ENCODE peak calls at places on chromosome 10, in six cellular contexts. S, G, L, C, O and U are unnamed samples. For H3K36me3 and H3K4me1, the result is how much of the 10 kb centered on the place peaks cover.

GRCh38 chr10:17563452-17563851 is 53.7 kb downstream of the HACD1 start:
- DNase-seq in S (no peak), G (no peak), L (no peak), C (no peak), O (no peak), U (no peak)

GRCh38 chr10:75708060-75708459 is 276.6 kb downstream of the LRMDA start:
- DNase-seq in S (no peak), G (no peak), L (no peak), C (no peak), O (no peak), U (no peak)

GRCh38 chr10:72069751-72070501 is 18.4 kb downstream of the SPOCK2 start:
- DNase-seq in S (no peak), G (no peak), L (no peak), C (no peak), O (no peak), U (no peak)

GRCh38 chr10:35783305-35783838 is 141.3 kb upstream of the FZD8 start:
- DNase-seq in S (no peak), G (no peak), L (no peak), C (no peak), O (peak), U (no peak)

GRCh38 chr10:88538038-88538437 is 45.1 kb downstream of the RNLS start:
- DNase-seq in S (peak), G (no peak), L (no peak), C (no peak), O (peak), U (no peak)

GRCh38 chr10:113555751-113556150 is 2.9 kb downstream of the HABP2 start:
- DNase-seq in S (no peak), G (no peak), L (no peak), C (no peak), O (no peak), U (no peak)

GRCh38 chr10:119211625-119212441 is 4.5 kb downstream of the GRK5 start:
- DNase-seq in S (no peak), G (peak), L (no peak), C (no peak), O (no peak), U (no peak)

GRCh38 chr10:115963848-115964247 is 309.2 kb downstream of the GFRA1 start:
- DNase-seq in S (no peak), G (no peak), L (no peak), C (no peak), O (peak), U (no peak)

GRCh38 chr10:23892296-23892695 is 316.6 kb upstream of the KIAA1217 start:
- DNase-seq in S (no peak), G (no peak), L (no peak), C (no peak), O (no peak), U (no peak)

GRCh38 chr10:5105626-5106025 is 11.4 kb downstream of the AKR1C3 start:
- DNase-seq in S (no peak), G (no peak), L (no peak), C (no peak), O (no peak), U (no peak)

GRCh38 chr10:8073696-8074416 is 19.4 kb downstream of the GATA3 start:
- DNase-seq in S (no peak), G (peak), L (no peak), C (no peak), O (no peak), U (no peak)

GRCh38 chr10:11887381-11888227 is 64.4 kb downstream of the PROSER2 start:
- DNase-seq in S (no peak), G (no peak), L (no peak), C (no peak), O (no peak), U (no peak)

GRCh38 chr10:62856021-62856420 is 39.9 kb upstream of the EGR2 start:
- DNase-seq in S (no peak), G (no peak), L (no peak), C (no peak), O (no peak), U (no peak)

GRCh38 chr10:124886195-124886594 is 55.7 kb upstream of the ZRANB1 start:
- DNase-seq in S (no peak), G (no peak), L (no peak), C (no peak), O (no peak), U (no peak)

GRCh38 chr10:94327649-94328048 is 35.1 kb downstream of the NOC3L start:
- DNase-seq in S (no peak), G (no peak), L (no peak), C (no peak), O (no peak), U (no peak)

GRCh38 chr10:77189056-77189455 is 448.6 kb downstream of the KCNMA1 start:
- DNase-seq in S (no peak), G (no peak), L (no peak), C (no peak), O (no peak), U (no peak)

GRCh38 chr10:35643976-35644799 is 2.1 kb upstream of the FZD8 start:
- DNase-seq in S (no peak), G (peak), L (no peak), C (no peak), O (no peak), U (no peak)

DNA sequence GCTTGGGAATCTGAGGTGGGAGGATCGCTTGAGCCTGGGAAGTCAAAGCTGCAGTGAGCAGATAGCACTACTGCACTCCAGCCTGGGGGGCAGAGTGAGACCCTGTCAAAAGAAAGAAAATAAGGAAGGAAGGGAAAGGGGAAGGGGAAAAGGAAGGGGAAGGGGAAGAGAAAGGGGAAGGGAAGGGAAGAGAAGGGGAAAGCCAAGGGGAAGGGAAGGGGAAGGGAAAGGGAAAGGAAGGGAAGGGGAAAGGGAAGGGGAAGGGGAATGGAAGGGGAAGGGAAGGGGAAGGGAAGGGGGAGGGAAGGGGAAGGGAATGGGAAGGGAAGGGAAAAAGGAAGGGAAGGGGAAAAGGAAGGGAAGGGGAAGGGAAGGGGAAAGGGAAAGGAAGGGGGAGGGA is 41.5 kb downstream of the ARHGAP19 start:
- DNase-seq in S (no peak), G (no peak), L (no peak), C (no peak), O (no peak), U (no peak)
- H3K36me3 ChIP-seq in S (under half), G (under half), L (under half), C (under half), O (under half), U (under half)

GRCh38 chr10:128050117-128050516 is 76.1 kb downstream of the MKI67 start:
- DNase-seq in S (no peak), G (no peak), L (no peak), C (no peak), O (no peak), U (peak)
- H3K4me1 ChIP-seq in S (under half), G (under half), L (under half), C (under half), O (under half), U (under half)

DNA sequence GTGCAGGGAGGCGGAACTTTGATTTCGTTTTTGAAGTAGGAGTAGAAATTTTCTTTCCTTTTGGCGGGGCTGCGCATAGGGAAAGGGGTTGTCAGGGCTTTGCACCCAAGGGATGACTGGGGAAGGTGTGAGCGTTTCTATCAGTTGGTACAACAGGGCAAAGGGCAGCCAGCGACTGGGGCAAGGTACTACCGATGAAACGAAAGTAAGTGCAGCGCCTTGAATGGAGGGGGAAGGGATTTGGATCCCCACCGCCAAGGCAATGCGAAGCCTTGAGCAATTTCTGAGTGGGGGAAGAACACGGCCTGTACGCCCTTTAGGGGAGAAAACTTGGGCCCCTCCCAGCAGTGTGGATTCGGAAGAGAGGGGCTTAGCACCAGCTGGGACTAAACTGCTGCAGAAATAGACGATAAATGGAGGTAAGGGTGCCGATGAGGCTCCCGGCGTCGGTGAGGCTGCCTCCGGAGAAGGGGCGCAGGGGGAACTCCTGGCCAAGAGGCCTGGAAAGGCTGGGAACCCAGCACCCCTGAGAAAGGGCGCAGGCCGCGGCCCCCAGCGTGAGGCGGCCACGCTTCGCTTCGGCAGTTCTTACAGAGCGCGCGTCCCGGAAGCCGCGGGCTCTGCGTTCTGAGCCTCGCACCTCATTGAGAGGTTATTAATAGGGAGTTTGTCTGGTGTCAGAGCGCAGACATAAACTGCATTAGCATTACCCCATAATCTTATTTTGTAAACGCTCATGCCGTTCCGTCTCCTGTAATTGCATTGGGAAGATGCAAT is 10.0 kb upstream of the TLX1 start:
- DNase-seq in S (no peak), G (no peak), L (no peak), C (no peak), O (no peak), U (no peak)
- TF ChIP-seq POLR2A in S (no peak), G (no peak), L (no peak), C (no peak), O (no peak), U (no peak)

DNA sequence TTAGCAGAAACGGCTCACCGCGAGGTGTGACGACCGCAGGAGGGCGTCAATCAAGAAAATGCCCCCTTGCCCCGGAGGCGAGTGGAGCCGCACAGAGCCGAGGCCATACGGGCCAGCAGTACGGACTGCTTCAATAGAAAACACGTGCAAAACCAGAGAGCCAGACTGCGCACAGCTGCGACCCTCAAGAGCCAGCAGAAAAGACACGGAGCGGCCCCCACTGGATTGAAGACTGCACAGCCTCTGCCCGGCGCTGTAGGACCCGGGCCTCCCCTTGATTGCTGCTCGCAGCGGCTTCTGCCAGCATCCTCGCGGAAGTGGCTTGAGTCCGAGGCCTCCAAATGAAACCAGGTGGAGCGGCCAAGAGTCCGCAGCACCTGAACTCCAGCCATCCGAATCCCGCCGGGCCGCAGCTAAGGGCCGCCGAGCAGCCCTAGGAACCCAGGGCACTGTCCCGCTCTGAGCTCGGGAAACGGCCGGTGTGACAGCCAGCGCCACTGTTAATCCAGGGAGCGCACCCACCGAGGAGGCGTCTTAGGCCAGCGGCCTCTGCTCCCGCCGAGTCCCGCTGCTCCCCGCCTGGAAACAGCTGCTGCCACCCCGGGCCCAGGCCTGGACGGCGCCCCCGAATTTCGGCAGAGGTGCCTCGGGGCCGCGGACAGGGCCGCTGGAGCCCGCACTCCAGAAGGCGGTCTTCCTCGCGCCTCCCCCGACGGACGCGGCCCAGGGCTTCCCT is 660 bp upstream of the HHEX start:
- DNase-seq in S (peak), G (peak), L (no peak), C (no peak), O (peak), U (no peak)
- H3K36me3 ChIP-seq in S (under half), G (under half), L (under half), C (under half), O (under half), U (under half)

DNA sequence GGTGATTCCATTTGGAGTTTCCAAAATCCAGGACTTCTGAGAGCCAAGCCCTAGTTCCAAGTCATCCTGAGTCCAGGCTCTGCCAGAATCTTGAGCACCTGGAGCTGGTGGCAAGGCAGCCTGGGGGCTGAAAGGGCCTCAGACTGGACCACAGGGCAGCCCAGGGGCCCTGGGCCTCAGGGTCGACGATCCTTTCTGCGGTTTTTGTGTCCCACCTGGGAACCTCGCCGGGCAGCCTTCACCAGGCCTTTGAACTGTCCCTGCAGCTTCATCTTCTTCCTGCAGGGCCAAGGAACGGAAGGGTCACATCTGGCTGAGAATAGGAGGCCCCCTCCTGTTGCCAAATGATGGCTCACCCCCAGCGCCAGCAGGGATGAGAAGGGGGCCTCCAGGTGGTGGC is 22.4 kb upstream of the FRAT2 start:
- DNase-seq in S (no peak), G (no peak), L (no peak), C (no peak), O (no peak), U (no peak)
- H3K4me1 ChIP-seq in S (under half), G (under half), L (under half), C (under half), O (under half), U (under half)

GRCh38 chr10:98236866-98237265 is 31.1 kb downstream of the LOXL4 start:
- DNase-seq in S (no peak), G (no peak), L (no peak), C (no peak), O (no peak), U (no peak)
- TF ChIP-seq POLR2A in S (no peak), G (no peak), L (no peak), C (no peak), O (no peak), U (no peak)

GRCh38 chr10:129843702-129844101 is 120.4 kb downstream of the EBF3 start:
- DNase-seq in S (no peak), G (no peak), L (no peak), C (no peak), O (no peak), U (no peak)

GRCh38 chr10:129842031-129842430 is 122.0 kb downstream of the EBF3 start:
- DNase-seq in S (no peak), G (no peak), L (no peak), C (no peak), O (no peak), U (no peak)

GRCh38 chr10:129844191-129844590 is 119.9 kb downstream of the EBF3 start:
- DNase-seq in S (no peak), G (no peak), L (no peak), C (no peak), O (no peak), U (no peak)

GRCh38 chr10:129841590-129841989 is 122.5 kb downstream of the EBF3 start:
- DNase-seq in S (no peak), G (no peak), L (no peak), C (no peak), O (no peak), U (no peak)

DNA sequence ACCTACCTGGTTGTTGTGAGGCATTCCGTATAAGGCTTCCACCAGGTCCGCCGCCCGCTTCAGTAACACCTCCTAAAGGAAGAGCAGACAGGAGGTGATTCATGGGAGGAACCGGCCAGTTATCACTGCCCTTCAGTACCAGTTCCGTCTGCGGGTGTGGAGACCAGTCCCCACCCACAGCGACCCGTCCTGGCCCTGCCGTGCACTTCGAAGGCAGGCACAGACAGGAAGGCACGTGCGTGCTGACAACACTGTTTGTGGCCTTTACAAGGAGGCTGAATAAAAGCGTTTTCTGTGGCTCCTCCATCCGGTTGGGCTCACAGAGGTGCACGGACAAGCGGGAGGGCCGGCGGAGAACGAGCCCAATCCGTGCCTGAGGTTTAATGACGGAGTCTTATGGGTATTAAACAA is 120.9 kb downstream of the EBF3 start:
- DNase-seq in S (no peak), G (no peak), L (no peak), C (no peak), O (no peak), U (no peak)
- H3K36me3 ChIP-seq in S (under half), G (under half), L (under half), C (under half), O (under half), U (under half)

GRCh38 chr10:103791291-103791690 is 64.1 kb downstream of the SH3PXD2A start:
- DNase-seq in S (no peak), G (no peak), L (no peak), C (no peak), O (no peak), U (no peak)

GRCh38 chr10:103789771-103790201 is 65.6 kb downstream of the SH3PXD2A start:
- DNase-seq in S (no peak), G (no peak), L (no peak), C (no peak), O (no peak), U (peak)

GRCh38 chr10:103791858-103792257 is 63.5 kb downstream of the SH3PXD2A start:
- DNase-seq in S (no peak), G (no peak), L (no peak), C (no peak), O (no peak), U (no peak)

GRCh38 chr10:103789141-103789540 is 66.2 kb downstream of the SH3PXD2A start:
- DNase-seq in S (no peak), G (no peak), L (no peak), C (no peak), O (no peak), U (no peak)

DNA sequence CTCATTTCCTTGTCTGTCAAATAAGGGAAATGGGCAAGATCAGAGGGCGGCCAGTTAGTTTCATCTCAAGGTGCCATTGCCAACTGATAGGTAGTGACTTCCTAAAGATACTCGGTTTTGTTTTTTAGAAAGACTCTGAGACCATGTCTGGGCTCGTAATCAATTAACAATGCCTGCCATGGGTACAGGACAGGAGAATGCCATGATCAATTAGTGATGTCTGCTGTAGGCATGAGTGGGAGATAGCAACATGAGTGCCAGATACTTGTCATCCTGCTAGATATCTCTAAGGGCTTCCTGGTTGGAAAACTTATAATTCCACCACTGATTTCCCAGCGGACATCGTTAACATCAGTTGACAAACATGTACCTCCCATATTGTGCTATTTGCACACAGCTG is 64.8 kb downstream of the SH3PXD2A start:
- DNase-seq in S (no peak), G (no peak), L (no peak), C (no peak), O (no peak), U (no peak)
- H3K4me1 ChIP-seq in S (under half), G (under half), L (under half), C (under half), O (under half), U (under half)

GRCh38 chr10:98463022-98463421 is 16.3 kb upstream of the HPS1 start:
- DNase-seq in S (no peak), G (no peak), L (no peak), C (no peak), O (no peak), U (no peak)
- TF ChIP-seq POLR2A in S (no peak), G (no peak), L (no peak), C (no peak), O (no peak), U (no peak)

DNA sequence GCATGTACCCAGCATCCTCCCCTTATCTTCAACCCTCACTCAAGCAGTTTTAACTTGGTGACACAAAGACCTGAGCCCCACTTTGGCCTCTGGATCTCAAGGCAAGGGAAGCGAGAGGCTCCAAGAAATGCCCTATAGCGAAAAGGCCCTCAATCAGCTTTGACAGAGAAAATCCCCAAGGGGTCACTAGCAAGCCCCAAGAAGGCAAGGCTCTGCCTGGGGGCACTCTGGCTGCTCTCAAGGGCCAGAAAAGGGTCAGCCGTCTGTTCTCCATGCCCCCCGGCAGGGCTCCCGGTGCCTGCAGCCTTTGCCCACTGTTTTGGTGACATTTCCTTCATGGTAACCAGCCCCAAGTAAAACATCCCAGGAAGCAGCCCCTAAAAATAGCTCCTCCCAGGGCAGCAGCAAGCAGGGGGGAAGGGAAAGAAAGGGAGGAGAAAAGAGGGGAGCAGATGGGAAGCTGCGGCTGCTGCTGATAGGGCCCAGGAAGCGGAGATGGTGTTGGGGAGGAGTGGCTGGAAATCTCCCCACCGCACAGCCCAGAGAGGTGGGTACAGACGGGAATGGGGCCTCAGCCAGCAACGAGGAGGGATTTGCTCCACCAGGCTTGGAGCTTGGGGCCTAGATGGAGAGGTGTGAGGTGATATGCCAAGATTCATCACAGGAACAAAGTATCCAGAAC is 7.1 kb downstream of the CAMK2G start:
- DNase-seq in S (no peak), G (no peak), L (no peak), C (no peak), O (no peak), U (no peak)
- H3K36me3 ChIP-seq in S (under half), G (under half), L (under half), C (under half), O (under half), U (under half)